ENCODE peak calls at places on chromosome 16, in seven cellular contexts. One of them, this sample, is unnamed.

GRCh38 chr16:11078812-11079459 is 134.6 kb downstream of the CLEC16A start:
- DNase-seq in activated CD8-positive, alpha-beta T cell treated with anti-CD3 and anti-CD28 coated beads for 36 hours: no peak
- DNase-seq in AG09319: peak
- DNase-seq in choroid plexus epithelial cell: peak
- DNase-seq in upper lobe of right lung: no peak
- DNase-seq in colonic mucosa: peak
- DNase-seq in cardiac muscle cell: peak
- DNase-seq in this sample: no peak

GRCh38 chr16:3063617-3064389 is 1.6 kb upstream of the IL32 start:
- DNase-seq in activated CD8-positive, alpha-beta T cell treated with anti-CD3 and anti-CD28 coated beads for 36 hours: no peak
- DNase-seq in AG09319: no peak
- DNase-seq in choroid plexus epithelial cell: no peak
- DNase-seq in upper lobe of right lung: no peak
- DNase-seq in colonic mucosa: no peak
- DNase-seq in cardiac muscle cell: no peak
- DNase-seq in this sample: no peak

GRCh38 chr16:65524997-65525396 is 403.1 kb upstream of the CDH11 start:
- DNase-seq in activated CD8-positive, alpha-beta T cell treated with anti-CD3 and anti-CD28 coated beads for 36 hours: no peak
- DNase-seq in AG09319: no peak
- DNase-seq in choroid plexus epithelial cell: peak
- DNase-seq in upper lobe of right lung: no peak
- DNase-seq in colonic mucosa: no peak
- DNase-seq in cardiac muscle cell: peak
- DNase-seq in this sample: peak

GRCh38 chr16:27547134-27547533 is 2.6 kb downstream of the GTF3C1 start:
- DNase-seq in activated CD8-positive, alpha-beta T cell treated with anti-CD3 and anti-CD28 coated beads for 36 hours: peak
- DNase-seq in AG09319: peak
- DNase-seq in choroid plexus epithelial cell: peak
- DNase-seq in upper lobe of right lung: no peak
- DNase-seq in colonic mucosa: no peak
- DNase-seq in cardiac muscle cell: peak
- DNase-seq in this sample: no peak

GRCh38 chr16:82699711-82700495 is 73.1 kb downstream of the CDH13 start:
- DNase-seq in activated CD8-positive, alpha-beta T cell treated with anti-CD3 and anti-CD28 coated beads for 36 hours: no peak
- DNase-seq in AG09319: peak
- DNase-seq in choroid plexus epithelial cell: peak
- DNase-seq in upper lobe of right lung: no peak
- DNase-seq in colonic mucosa: peak
- DNase-seq in cardiac muscle cell: peak
- DNase-seq in this sample: no peak

GRCh38 chr16:82671743-82672142 is 45.0 kb downstream of the CDH13 start:
- DNase-seq in activated CD8-positive, alpha-beta T cell treated with anti-CD3 and anti-CD28 coated beads for 36 hours: peak
- DNase-seq in AG09319: no peak
- DNase-seq in choroid plexus epithelial cell: no peak
- DNase-seq in upper lobe of right lung: no peak
- DNase-seq in colonic mucosa: no peak
- DNase-seq in cardiac muscle cell: no peak
- DNase-seq in this sample: no peak

GRCh38 chr16:70635356-70636016 is 10.9 kb upstream of the IL34 start:
- DNase-seq in activated CD8-positive, alpha-beta T cell treated with anti-CD3 and anti-CD28 coated beads for 36 hours: no peak
- DNase-seq in AG09319: peak
- DNase-seq in choroid plexus epithelial cell: peak
- DNase-seq in upper lobe of right lung: no peak
- DNase-seq in colonic mucosa: no peak
- DNase-seq in cardiac muscle cell: peak
- DNase-seq in this sample: peak

GRCh38 chr16:23448392-23448791 is 4.6 kb downstream of the COG7 start:
- DNase-seq in activated CD8-positive, alpha-beta T cell treated with anti-CD3 and anti-CD28 coated beads for 36 hours: no peak
- DNase-seq in AG09319: no peak
- DNase-seq in choroid plexus epithelial cell: peak
- DNase-seq in upper lobe of right lung: no peak
- DNase-seq in colonic mucosa: peak
- DNase-seq in cardiac muscle cell: no peak
- DNase-seq in this sample: no peak

GRCh38 chr16:15913046-15913698 is 24.8 kb upstream of the CEP20 start:
- DNase-seq in activated CD8-positive, alpha-beta T cell treated with anti-CD3 and anti-CD28 coated beads for 36 hours: no peak
- DNase-seq in AG09319: no peak
- DNase-seq in choroid plexus epithelial cell: no peak
- DNase-seq in upper lobe of right lung: peak
- DNase-seq in colonic mucosa: no peak
- DNase-seq in cardiac muscle cell: no peak
- DNase-seq in this sample: no peak

GRCh38 chr16:28168991-28169554 is 42.7 kb downstream of the XPO6 start:
- DNase-seq in activated CD8-positive, alpha-beta T cell treated with anti-CD3 and anti-CD28 coated beads for 36 hours: peak
- DNase-seq in AG09319: no peak
- DNase-seq in choroid plexus epithelial cell: no peak
- DNase-seq in upper lobe of right lung: no peak
- DNase-seq in colonic mucosa: no peak
- DNase-seq in cardiac muscle cell: no peak
- DNase-seq in this sample: no peak

GRCh38 chr16:68936729-68937631 is 93.6 kb downstream of the TANGO6 start:
- DNase-seq in activated CD8-positive, alpha-beta T cell treated with anti-CD3 and anti-CD28 coated beads for 36 hours: no peak
- DNase-seq in AG09319: no peak
- DNase-seq in choroid plexus epithelial cell: peak
- DNase-seq in upper lobe of right lung: no peak
- DNase-seq in colonic mucosa: no peak
- DNase-seq in cardiac muscle cell: peak
- DNase-seq in this sample: no peak

GRCh38 chr16:78503501-78504110 is 404.2 kb downstream of the WWOX start:
- DNase-seq in activated CD8-positive, alpha-beta T cell treated with anti-CD3 and anti-CD28 coated beads for 36 hours: peak
- DNase-seq in AG09319: peak
- DNase-seq in choroid plexus epithelial cell: peak
- DNase-seq in upper lobe of right lung: no peak
- DNase-seq in colonic mucosa: peak
- DNase-seq in cardiac muscle cell: peak
- DNase-seq in this sample: peak

GRCh38 chr16:49862694-49863093 is 6.8 kb upstream of the ZNF423 start:
- DNase-seq in activated CD8-positive, alpha-beta T cell treated with anti-CD3 and anti-CD28 coated beads for 36 hours: no peak
- DNase-seq in AG09319: no peak
- DNase-seq in choroid plexus epithelial cell: no peak
- DNase-seq in upper lobe of right lung: no peak
- DNase-seq in colonic mucosa: no peak
- DNase-seq in cardiac muscle cell: no peak
- DNase-seq in this sample: no peak

GRCh38 chr16:57960310-57960709 is 10.6 kb downstream of the CNGB1 start:
- DNase-seq in activated CD8-positive, alpha-beta T cell treated with anti-CD3 and anti-CD28 coated beads for 36 hours: no peak
- DNase-seq in AG09319: no peak
- DNase-seq in choroid plexus epithelial cell: no peak
- DNase-seq in upper lobe of right lung: no peak
- DNase-seq in colonic mucosa: no peak
- DNase-seq in cardiac muscle cell: no peak
- DNase-seq in this sample: no peak

GRCh38 chr16:67951485-67951884 is 7.6 kb upstream of the LCAT start:
- DNase-seq in activated CD8-positive, alpha-beta T cell treated with anti-CD3 and anti-CD28 coated beads for 36 hours: no peak
- DNase-seq in AG09319: no peak
- DNase-seq in choroid plexus epithelial cell: no peak
- DNase-seq in upper lobe of right lung: no peak
- DNase-seq in colonic mucosa: no peak
- DNase-seq in cardiac muscle cell: no peak
- DNase-seq in this sample: no peak

GRCh38 chr16:29779474-29779873 is 1.4 kb downstream of the ZG16 start:
- DNase-seq in activated CD8-positive, alpha-beta T cell treated with anti-CD3 and anti-CD28 coated beads for 36 hours: no peak
- DNase-seq in AG09319: no peak
- DNase-seq in choroid plexus epithelial cell: no peak
- DNase-seq in upper lobe of right lung: no peak
- DNase-seq in colonic mucosa: no peak
- DNase-seq in cardiac muscle cell: no peak
- DNase-seq in this sample: no peak

GRCh38 chr16:30046178-30046577 is 15.1 kb upstream of the TLCD3B start:
- DNase-seq in activated CD8-positive, alpha-beta T cell treated with anti-CD3 and anti-CD28 coated beads for 36 hours: no peak
- DNase-seq in AG09319: no peak
- DNase-seq in choroid plexus epithelial cell: no peak
- DNase-seq in upper lobe of right lung: no peak
- DNase-seq in colonic mucosa: no peak
- DNase-seq in cardiac muscle cell: no peak
- DNase-seq in this sample: no peak

GRCh38 chr16:63922563-63922962 is 1199.3 kb downstream of the CDH11 start:
- DNase-seq in activated CD8-positive, alpha-beta T cell treated with anti-CD3 and anti-CD28 coated beads for 36 hours: no peak
- DNase-seq in AG09319: no peak
- DNase-seq in choroid plexus epithelial cell: no peak
- DNase-seq in upper lobe of right lung: no peak
- DNase-seq in colonic mucosa: no peak
- DNase-seq in cardiac muscle cell: no peak
- DNase-seq in this sample: no peak

GRCh38 chr16:66395806-66396555 is 29.5 kb downstream of the CDH5 start:
- DNase-seq in activated CD8-positive, alpha-beta T cell treated with anti-CD3 and anti-CD28 coated beads for 36 hours: no peak
- DNase-seq in AG09319: no peak
- DNase-seq in choroid plexus epithelial cell: no peak
- DNase-seq in upper lobe of right lung: no peak
- DNase-seq in colonic mucosa: no peak
- DNase-seq in cardiac muscle cell: no peak
- DNase-seq in this sample: no peak

GRCh38 chr16:8721693-8722348 is 47.4 kb downstream of the ABAT start:
- DNase-seq in activated CD8-positive, alpha-beta T cell treated with anti-CD3 and anti-CD28 coated beads for 36 hours: no peak
- DNase-seq in AG09319: no peak
- DNase-seq in choroid plexus epithelial cell: no peak
- DNase-seq in upper lobe of right lung: no peak
- DNase-seq in colonic mucosa: no peak
- DNase-seq in cardiac muscle cell: no peak
- DNase-seq in this sample: no peak

GRCh38 chr16:52435573-52435972 is 111.4 kb downstream of the TOX3 start:
- DNase-seq in activated CD8-positive, alpha-beta T cell treated with anti-CD3 and anti-CD28 coated beads for 36 hours: no peak
- DNase-seq in AG09319: no peak
- DNase-seq in choroid plexus epithelial cell: no peak
- DNase-seq in upper lobe of right lung: no peak
- DNase-seq in colonic mucosa: no peak
- DNase-seq in cardiac muscle cell: peak
- DNase-seq in this sample: no peak

GRCh38 chr16:74725641-74726040 is 25.0 kb upstream of the MLKL start:
- DNase-seq in activated CD8-positive, alpha-beta T cell treated with anti-CD3 and anti-CD28 coated beads for 36 hours: no peak
- DNase-seq in AG09319: no peak
- DNase-seq in choroid plexus epithelial cell: no peak
- DNase-seq in upper lobe of right lung: no peak
- DNase-seq in colonic mucosa: no peak
- DNase-seq in cardiac muscle cell: no peak
- DNase-seq in this sample: no peak

GRCh38 chr16:4415538-4416199 is 727 bp downstream of the CORO7 start:
- DNase-seq in activated CD8-positive, alpha-beta T cell treated with anti-CD3 and anti-CD28 coated beads for 36 hours: peak
- DNase-seq in AG09319: no peak
- DNase-seq in choroid plexus epithelial cell: no peak
- DNase-seq in upper lobe of right lung: peak
- DNase-seq in colonic mucosa: peak
- DNase-seq in cardiac muscle cell: no peak
- DNase-seq in this sample: peak

GRCh38 chr16:81451753-81452680 is 7.4 kb downstream of the CMIP start:
- DNase-seq in activated CD8-positive, alpha-beta T cell treated with anti-CD3 and anti-CD28 coated beads for 36 hours: peak
- DNase-seq in AG09319: no peak
- DNase-seq in choroid plexus epithelial cell: no peak
- DNase-seq in upper lobe of right lung: no peak
- DNase-seq in colonic mucosa: peak
- DNase-seq in cardiac muscle cell: peak
- DNase-seq in this sample: no peak

GRCh38 chr16:81450783-81451491 is 6.3 kb downstream of the CMIP start:
- DNase-seq in activated CD8-positive, alpha-beta T cell treated with anti-CD3 and anti-CD28 coated beads for 36 hours: peak
- DNase-seq in AG09319: no peak
- DNase-seq in choroid plexus epithelial cell: no peak
- DNase-seq in upper lobe of right lung: no peak
- DNase-seq in colonic mucosa: no peak
- DNase-seq in cardiac muscle cell: no peak
- DNase-seq in this sample: no peak

GRCh38 chr16:81449241-81449640 is 4.6 kb downstream of the CMIP start:
- DNase-seq in activated CD8-positive, alpha-beta T cell treated with anti-CD3 and anti-CD28 coated beads for 36 hours: peak
- DNase-seq in AG09319: no peak
- DNase-seq in choroid plexus epithelial cell: no peak
- DNase-seq in upper lobe of right lung: no peak
- DNase-seq in colonic mucosa: no peak
- DNase-seq in cardiac muscle cell: no peak
- DNase-seq in this sample: no peak

GRCh38 chr16:81448154-81449131 is 3.8 kb downstream of the CMIP start:
- DNase-seq in activated CD8-positive, alpha-beta T cell treated with anti-CD3 and anti-CD28 coated beads for 36 hours: no peak
- DNase-seq in AG09319: no peak
- DNase-seq in choroid plexus epithelial cell: peak
- DNase-seq in upper lobe of right lung: no peak
- DNase-seq in colonic mucosa: peak
- DNase-seq in cardiac muscle cell: no peak
- DNase-seq in this sample: peak

DNA sequence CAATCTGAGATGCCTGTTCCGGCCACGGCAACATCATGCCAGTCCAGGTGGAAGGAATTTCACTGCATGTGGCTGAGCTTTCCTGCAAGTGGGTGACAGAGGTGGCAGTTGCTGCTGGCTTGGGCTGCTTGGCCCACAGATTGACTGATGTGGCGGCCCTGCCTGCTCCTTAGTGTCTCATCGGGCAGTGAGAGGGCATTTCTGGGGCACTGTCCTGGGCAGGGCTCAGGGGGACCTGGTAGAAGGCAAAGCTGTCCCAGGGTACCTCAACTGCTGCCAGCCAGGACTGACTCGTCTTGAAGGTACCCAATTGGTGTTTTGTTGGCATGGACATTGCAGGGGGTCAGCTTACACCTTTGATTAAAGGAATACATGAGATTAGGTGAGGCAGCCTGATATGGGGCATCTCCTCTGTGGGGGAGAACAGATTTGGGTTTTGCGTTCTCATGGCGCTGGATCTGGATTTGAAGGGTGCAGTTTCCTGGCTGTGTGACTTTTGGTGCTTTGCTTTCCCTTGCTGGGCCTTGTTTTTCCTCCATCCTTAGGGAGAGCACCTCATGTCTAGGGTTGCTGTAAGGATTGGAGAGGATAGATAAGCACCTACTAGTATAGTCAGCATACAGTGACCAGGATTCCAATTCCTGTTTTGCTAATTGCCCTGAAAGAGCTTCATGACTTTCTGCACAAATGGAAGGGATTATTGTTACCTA is 5.4 kb downstream of the CMIP start:
- DNase-seq in activated CD8-positive, alpha-beta T cell treated with anti-CD3 and anti-CD28 coated beads for 36 hours: no peak
- DNase-seq in AG09319: no peak
- DNase-seq in choroid plexus epithelial cell: no peak
- DNase-seq in upper lobe of right lung: no peak
- DNase-seq in colonic mucosa: no peak
- DNase-seq in cardiac muscle cell: no peak
- DNase-seq in this sample: no peak
- TF ChIP-seq CTCF in activated CD8-positive, alpha-beta T cell treated with anti-CD3 and anti-CD28 coated beads for 36 hours: no peak
- TF ChIP-seq CTCF in AG09319: no peak
- TF ChIP-seq CTCF in choroid plexus epithelial cell: no peak
- TF ChIP-seq CTCF in upper lobe of right lung: no peak
- TF ChIP-seq CTCF in colonic mucosa: no peak
- TF ChIP-seq CTCF in cardiac muscle cell: no peak
- TF ChIP-seq CTCF in this sample: no peak

GRCh38 chr16:549544-550263 is 10.5 kb upstream of the PRR35 start:
- DNase-seq in activated CD8-positive, alpha-beta T cell treated with anti-CD3 and anti-CD28 coated beads for 36 hours: no peak
- DNase-seq in AG09319: no peak
- DNase-seq in choroid plexus epithelial cell: no peak
- DNase-seq in upper lobe of right lung: no peak
- DNase-seq in colonic mucosa: no peak
- DNase-seq in cardiac muscle cell: no peak
- DNase-seq in this sample: no peak
- TF ChIP-seq CTCF in activated CD8-positive, alpha-beta T cell treated with anti-CD3 and anti-CD28 coated beads for 36 hours: no peak
- TF ChIP-seq CTCF in AG09319: no peak
- TF ChIP-seq CTCF in choroid plexus epithelial cell: peak
- TF ChIP-seq CTCF in upper lobe of right lung: no peak
- TF ChIP-seq CTCF in colonic mucosa: no peak
- TF ChIP-seq CTCF in cardiac muscle cell: peak
- TF ChIP-seq CTCF in this sample: no peak

GRCh38 chr16:59341368-59341767 is 607.3 kb upstream of the GOT2 start:
- DNase-seq in activated CD8-positive, alpha-beta T cell treated with anti-CD3 and anti-CD28 coated beads for 36 hours: no peak
- DNase-seq in AG09319: no peak
- DNase-seq in choroid plexus epithelial cell: peak
- DNase-seq in upper lobe of right lung: no peak
- DNase-seq in colonic mucosa: no peak
- DNase-seq in cardiac muscle cell: no peak
- DNase-seq in this sample: no peak
- TF ChIP-seq CTCF in activated CD8-positive, alpha-beta T cell treated with anti-CD3 and anti-CD28 coated beads for 36 hours: no peak
- TF ChIP-seq CTCF in AG09319: no peak
- TF ChIP-seq CTCF in choroid plexus epithelial cell: peak
- TF ChIP-seq CTCF in upper lobe of right lung: no peak
- TF ChIP-seq CTCF in colonic mucosa: no peak
- TF ChIP-seq CTCF in cardiac muscle cell: no peak
- TF ChIP-seq CTCF in this sample: no peak

GRCh38 chr16:87190288-87191240 is 126.6 kb downstream of the C16orf95 start:
- DNase-seq in activated CD8-positive, alpha-beta T cell treated with anti-CD3 and anti-CD28 coated beads for 36 hours: no peak
- DNase-seq in AG09319: no peak
- DNase-seq in choroid plexus epithelial cell: no peak
- DNase-seq in upper lobe of right lung: no peak
- DNase-seq in colonic mucosa: no peak
- DNase-seq in cardiac muscle cell: no peak
- DNase-seq in this sample: no peak
- TF ChIP-seq CTCF in activated CD8-positive, alpha-beta T cell treated with anti-CD3 and anti-CD28 coated beads for 36 hours: no peak
- TF ChIP-seq CTCF in AG09319: no peak
- TF ChIP-seq CTCF in choroid plexus epithelial cell: no peak
- TF ChIP-seq CTCF in upper lobe of right lung: no peak
- TF ChIP-seq CTCF in colonic mucosa: no peak
- TF ChIP-seq CTCF in cardiac muscle cell: peak
- TF ChIP-seq CTCF in this sample: no peak